ENCODE peak calls at places on chromosomes 5 and 9, in six cellular contexts. Z is progenitor cell of endocrine pancreas, P is neural crest cell, A is heart left ventricle, D is coronary artery, S is colonic mucosa. T is an unnamed sample.

GRCh38 chr5:111755264-111755941 is 1.6 kb downstream of the NREP start:
- DNase-seq in Z (no peak), P (no peak), A (no peak), D (no peak), S (no peak), T (no peak)

GRCh38 chr9:119596703-119597102 is 227.5 kb upstream of the BRINP1 start:
- DNase-seq in Z (no peak), P (no peak), A (no peak), D (no peak), S (no peak), T (no peak)

GRCh38 chr5:103223031-103223955 is 35.3 kb upstream of the MACIR start:
- DNase-seq in Z (no peak), P (no peak), A (no peak), D (no peak), S (no peak), T (peak; percentile 51)

GRCh38 chr5:19713740-19714139 is 274.3 kb downstream of the CDH18 start:
- DNase-seq in Z (no peak), P (no peak), A (no peak), D (no peak), S (no peak), T (no peak)

GRCh38 chr5:53389093-53389492 is 91.3 kb upstream of the FST start:
- DNase-seq in Z (no peak), P (no peak), A (no peak), D (no peak), S (no peak), T (no peak)

GRCh38 chr9:122552812-122553211 is at the start of gene OR1N2:
- DNase-seq in Z (no peak), P (no peak), A (no peak), D (no peak), S (no peak), T (no peak)

GRCh38 chr9:127873886-127874285 is 3.6 kb downstream of the AK1 start:
- DNase-seq in Z (no peak), P (no peak), A (peak; percentile 89), D (peak; percentile 89), S (peak; percentile 62), T (peak; percentile 86)

GRCh38 chr9:104963076-104963475 is 35.1 kb upstream of the ABCA1 start:
- DNase-seq in Z (no peak), P (no peak), A (no peak), D (no peak), S (no peak), T (no peak)

GRCh38 chr5:31407921-31408714 is 123.8 kb downstream of the DROSHA start:
- DNase-seq in Z (no peak), P (no peak), A (no peak), D (no peak), S (no peak), T (no peak)

GRCh38 chr9:71761938-71762353 is 6.4 kb downstream of the CEMIP2 start:
- DNase-seq in Z (no peak), P (no peak), A (no peak), D (no peak), S (peak; percentile 28), T (no peak)

GRCh38 chr9:119788876-119789275 is 419.6 kb upstream of the BRINP1 start:
- DNase-seq in Z (no peak), P (no peak), A (no peak), D (no peak), S (no peak), T (no peak)

GRCh38 chr5:81906086-81906485 is 65.7 kb upstream of the ATG10 start:
- DNase-seq in Z (no peak), P (no peak), A (peak; percentile 30), D (no peak), S (no peak), T (no peak)

GRCh38 chr5:54302267-54302687 is 8.1 kb downstream of the ARL15 start:
- DNase-seq in Z (no peak), P (no peak), A (no peak), D (no peak), S (no peak), T (no peak)

GRCh38 chr5:164188733-164189148 is 683.3 kb downstream of the MAT2B start:
- DNase-seq in Z (no peak), P (no peak), A (no peak), D (no peak), S (no peak), T (no peak)

GRCh38 chr5:170885779-170886178 is 24.0 kb downstream of the RANBP17 start:
- DNase-seq in Z (no peak), P (no peak), A (no peak), D (no peak), S (no peak), T (no peak)

GRCh38 chr5:75363726-75364495 is 26.9 kb downstream of the HMGCR start:
- DNase-seq in Z (no peak), P (no peak), A (peak; percentile 58), D (no peak), S (peak; percentile 59), T (peak; percentile 67)

GRCh38 chr5:25964009-25964372 is 1074.4 kb downstream of the CDH9 start:
- DNase-seq in Z (no peak), P (no peak), A (no peak), D (no peak), S (no peak), T (no peak)

GRCh38 chr5:137735531-137736284 is at the start of gene KLHL3:
- DNase-seq in Z (peak; percentile 52), P (peak; percentile 34), A (peak; percentile 48), D (peak; percentile 78), S (peak; percentile 48), T (peak; percentile 64)

GRCh38 chr5:91690921-91691320 is 307.8 kb upstream of the ARRDC3 start:
- DNase-seq in Z (no peak), P (no peak), A (no peak), D (no peak), S (no peak), T (no peak)

GRCh38 chr5:52989025-52989780 is at the start of gene ITGA2:
- DNase-seq in Z (peak; percentile 45), P (peak; percentile 27), A (peak; percentile 44), D (no peak), S (peak; percentile 88), T (peak; percentile 78)

GRCh38 chr5:133801431-133801830 is 167.0 kb downstream of the C5orf15 start:
- DNase-seq in Z (no peak), P (no peak), A (no peak), D (no peak), S (no peak), T (no peak)

GRCh38 chr9:136110082-136111061 is 8.3 kb downstream of the TMEM250 start:
- DNase-seq in Z (no peak), P (no peak), A (no peak), D (no peak), S (no peak), T (no peak)

GRCh38 chr9:113566011-113566711 is 102.6 kb downstream of the RGS3 start:
- DNase-seq in Z (no peak), P (no peak), A (no peak), D (peak; percentile 72), S (no peak), T (peak; percentile 65)
- TF ChIP-seq CTCF in Z (no peak), P (no peak), A (no peak), D (no peak), S (no peak), T (no peak)

DNA sequence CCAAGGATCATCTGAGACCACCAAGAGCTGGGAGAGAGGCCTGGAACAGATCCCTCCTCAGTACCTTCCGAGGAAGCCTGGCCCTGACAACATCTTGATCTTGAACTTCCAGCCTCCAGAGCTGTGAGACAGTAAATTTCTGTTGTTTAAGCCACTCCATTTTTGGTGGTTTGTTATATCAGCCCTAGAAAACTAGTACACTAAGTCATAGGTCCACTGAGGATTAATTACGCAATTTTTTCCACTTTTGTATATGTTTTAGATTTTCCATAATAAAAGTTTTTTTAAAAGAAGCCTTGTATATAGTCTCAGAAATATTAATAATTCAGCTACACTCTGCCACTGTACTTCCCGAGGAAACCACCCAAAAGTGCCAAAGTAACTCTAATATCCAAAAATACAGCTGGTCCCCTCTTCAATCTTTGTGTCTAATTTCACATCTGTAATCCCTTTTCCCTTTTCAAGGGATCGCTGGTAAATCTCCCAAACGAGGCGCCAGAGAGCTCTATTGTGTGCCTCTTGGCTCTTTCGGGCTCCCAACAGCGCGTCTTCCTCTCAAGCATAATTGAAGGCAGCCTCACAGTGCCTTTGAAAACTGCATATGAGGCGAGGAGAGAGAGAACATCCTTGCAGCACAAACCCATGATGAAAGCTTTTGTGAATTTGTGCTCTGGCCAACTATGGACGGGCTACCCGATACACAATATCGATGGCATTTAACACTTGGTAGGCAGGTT is 32.7 kb downstream of the PRUNE2 start:
- DNase-seq in Z (no peak), P (peak; percentile 16), A (no peak), D (no peak), S (no peak), T (no peak)
- TF ChIP-seq CTCF in Z (no peak), P (no peak), A (no peak), D (no peak), S (no peak), T (no peak)

GRCh38 chr9:88312070-88312469 is 76.2 kb upstream of the SPIN1 start:
- DNase-seq in Z (no peak), P (no peak), A (no peak), D (no peak), S (no peak), T (no peak)

GRCh38 chr9:88308831-88309230 is 79.4 kb upstream of the SPIN1 start:
- DNase-seq in Z (no peak), P (no peak), A (no peak), D (no peak), S (no peak), T (no peak)

GRCh38 chr9:88313364-88314220 is 74.7 kb upstream of the SPIN1 start:
- DNase-seq in Z (no peak), P (no peak), A (no peak), D (no peak), S (no peak), T (no peak)

GRCh38 chr9:88312517-88313103 is 75.6 kb upstream of the SPIN1 start:
- DNase-seq in Z (no peak), P (no peak), A (no peak), D (no peak), S (no peak), T (no peak)

DNA sequence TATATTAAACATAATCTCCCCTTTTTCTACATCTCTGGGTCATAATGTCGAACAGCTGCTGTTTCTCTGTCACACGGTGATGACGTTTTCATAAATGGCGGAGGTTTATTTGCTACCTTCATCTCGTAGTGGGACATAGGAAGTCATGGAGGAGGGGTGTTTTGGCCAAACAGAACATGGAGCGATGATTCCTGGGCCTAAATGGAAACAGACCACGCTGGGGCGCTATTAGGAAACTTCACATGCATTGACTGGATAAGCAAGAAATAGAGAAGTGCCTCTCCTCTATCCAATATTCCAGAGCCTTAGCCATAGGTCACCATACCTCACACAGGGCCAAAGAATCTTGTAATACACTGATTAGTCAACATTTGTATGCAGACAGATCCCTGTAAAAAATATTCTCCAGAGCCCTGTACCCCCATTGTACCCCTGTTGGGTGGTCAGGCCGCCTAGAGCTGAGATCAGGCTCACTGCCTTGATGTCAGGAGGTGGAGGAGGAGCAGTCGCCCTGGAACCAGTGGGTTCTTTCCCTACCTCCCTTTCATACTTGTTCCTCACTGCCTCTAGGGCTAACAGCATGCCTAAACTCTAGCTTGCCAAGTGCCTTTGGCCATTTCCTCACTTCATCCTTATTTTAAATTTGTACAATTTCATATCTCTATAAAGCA is 77.8 kb upstream of the SPIN1 start:
- DNase-seq in Z (no peak), P (no peak), A (no peak), D (no peak), S (no peak), T (peak; percentile 9)
- TF ChIP-seq CTCF in Z (no peak), P (no peak), A (no peak), D (no peak), S (no peak), T (no peak)

DNA sequence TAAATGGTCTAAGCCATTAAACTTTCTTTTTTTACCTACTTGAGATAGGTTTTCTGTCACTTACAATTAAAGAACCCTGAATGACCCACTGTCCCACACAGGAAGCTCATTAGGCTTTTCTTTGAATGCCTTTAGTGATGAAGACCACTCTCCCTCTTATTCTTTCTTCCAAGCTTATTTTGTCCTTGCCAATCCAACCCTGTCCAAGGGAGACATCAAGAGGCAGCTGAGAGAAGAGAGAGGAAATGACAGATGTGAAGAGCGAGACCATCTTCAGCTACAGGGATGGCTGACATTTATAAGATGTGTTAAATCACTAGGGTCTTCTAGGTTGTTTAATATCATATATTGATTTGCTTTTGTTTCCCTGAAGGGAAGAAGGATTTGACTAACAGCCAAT is 133.5 kb downstream of the FAM114A2 start:
- DNase-seq in Z (no peak), P (no peak), A (no peak), D (no peak), S (no peak), T (no peak)
- TF ChIP-seq CTCF in Z (no peak), P (no peak), A (no peak), D (no peak), S (no peak), T (no peak)